ENCODE peak calls at places on chromosomes 13 and 19, in six cellular contexts. S is endodermal cell; Y is ovary; D is SK-N-SH; M is left ventricle myocardium inferior; A is CD8-positive, alpha-beta memory T cell. V is an unnamed sample.
A peak's percentile ranks its signal among the peaks of the same experiment; 100 is the strongest.

GRCh38 chr13:24270639-24271131 is 38.7 kb upstream of the C1QTNF9 start:
- DNase-seq in A (peak; percentile 79), S (peak; percentile 52), M (peak; percentile 65), D (peak; percentile 70), Y (peak; percentile 61), V (peak; percentile 70)

GRCh38 chr19:55206664-55207500 is 2.4 kb downstream of the PTPRH start:
- DNase-seq in Y (peak; percentile 74), M (peak; percentile 75), D (peak; percentile 96), S (peak; percentile 92), A (no peak), V (peak; percentile 72)

GRCh38 chr19:50315773-50316448 is 13.3 kb downstream of the KCNC3 start:
- DNase-seq in A (no peak), S (peak; percentile 92), Y (no peak), M (no peak), D (peak; percentile 84), V (no peak)

GRCh38 chr13:30112602-30113435 is 194.5 kb downstream of the KATNAL1 start:
- DNase-seq in M (peak; percentile 69), Y (peak; percentile 83), D (peak; percentile 82), A (peak; percentile 85), S (peak; percentile 92), V (peak; percentile 78)

GRCh38 chr13:73412933-73413332 is 354.1 kb downstream of the KLF5 start:
- DNase-seq in D (no peak), Y (no peak), A (no peak), M (no peak), S (no peak), V (no peak)

GRCh38 chr13:25207291-25207690 is 35.2 kb upstream of the AMER2 start:
- DNase-seq in A (no peak), M (no peak), Y (no peak), D (no peak), S (no peak), V (no peak)

GRCh38 chr13:99086869-99087129 is 108.9 kb upstream of the DOCK9 start:
- DNase-seq in D (no peak), A (peak; percentile 62), S (no peak), Y (no peak), M (peak; percentile 22), V (no peak)

GRCh38 chr19:38012944-38013343 is 105.9 kb downstream of the SIPA1L3 start:
- DNase-seq in D (no peak), A (peak; percentile 17), M (no peak), Y (no peak), S (peak; percentile 55), V (no peak)

GRCh38 chr19:48398329-48399235 is 5.1 kb downstream of the GRIN2D start:
- DNase-seq in D (peak; percentile 96), Y (peak; percentile 58), S (peak; percentile 99), M (peak; percentile 80), A (peak; percentile 92), V (peak; percentile 77)

GRCh38 chr19:56765107-56765506 is 75.4 kb downstream of the PEG3 start:
- DNase-seq in M (peak; percentile 74), Y (peak; percentile 76), A (no peak), D (peak; percentile 75), S (no peak), V (peak; percentile 55)

GRCh38 chr19:18290250-18291018 is 9.0 kb upstream of the JUND start:
- DNase-seq in M (peak; percentile 32), Y (peak; percentile 56), A (peak; percentile 92), S (peak; percentile 54), D (no peak), V (no peak)

GRCh38 chr13:29810145-29810742 is 40.2 kb downstream of the UBL3 start:
- DNase-seq in S (no peak), A (no peak), D (no peak), M (no peak), Y (no peak), V (no peak)

GRCh38 chr19:40416918-40417713 is 3.9 kb upstream of the PRX start:
- DNase-seq in M (peak; percentile 59), S (peak; percentile 53), Y (no peak), A (no peak), D (no peak), V (no peak)

GRCh38 chr13:72004975-72005374 is 138.0 kb upstream of the DACH1 start:
- DNase-seq in M (no peak), D (no peak), Y (no peak), A (no peak), S (no peak), V (no peak)

GRCh38 chr13:45519473-45519872 is 54.7 kb downstream of the COG3 start:
- DNase-seq in M (no peak), A (no peak), S (no peak), Y (no peak), D (no peak), V (no peak)

GRCh38 chr13:65787087-65787486 is 1443.0 kb downstream of the PCDH9 start:
- DNase-seq in A (no peak), Y (no peak), D (no peak), M (no peak), S (no peak), V (no peak)

GRCh38 chr13:26469602-26470001 is 87.9 kb upstream of the WASF3 start:
- DNase-seq in A (no peak), M (no peak), S (no peak), D (no peak), Y (no peak), V (no peak)

GRCh38 chr13:21573920-21574712 is 29.9 kb downstream of the MICU2 start:
- DNase-seq in A (no peak), M (no peak), S (no peak), D (no peak), Y (no peak), V (no peak)

GRCh38 chr19:7787141-7787540 is 24.1 kb downstream of the CLEC4M start:
- DNase-seq in M (peak; percentile 34), Y (peak; percentile 47), S (peak; percentile 78), D (no peak), A (no peak), V (no peak)

GRCh38 chr19:7788178-7788932 is 25.3 kb downstream of the CLEC4M start:
- DNase-seq in M (no peak), D (no peak), Y (no peak), A (no peak), S (peak; percentile 75), V (no peak)

GRCh38 chr19:7789447-7789846 is 26.4 kb downstream of the CLEC4M start:
- DNase-seq in D (peak; percentile 17), A (no peak), Y (no peak), M (no peak), S (peak; percentile 89), V (no peak)

GRCh38 chr19:7788933-7789323 is 25.9 kb downstream of the CLEC4M start:
- DNase-seq in Y (peak; percentile 31), M (no peak), D (no peak), A (no peak), S (no peak), V (no peak)

GRCh38 chr19:7787602-7788177 is 24.6 kb downstream of the CLEC4M start:
- DNase-seq in D (no peak), Y (no peak), M (no peak), A (no peak), S (no peak), V (no peak)
- H3K27me3 ChIP-seq in D (peaks cover 68% of the 10 kb centered on the region), Y (no peaks in the 10 kb centered on the region), M (peaks cover 94% of the 10 kb centered on the region), A (peaks cover 4% of the 10 kb centered on the region), S (peaks cover 88% of the 10 kb centered on the region), V (no peaks in the 10 kb centered on the region)

DNA sequence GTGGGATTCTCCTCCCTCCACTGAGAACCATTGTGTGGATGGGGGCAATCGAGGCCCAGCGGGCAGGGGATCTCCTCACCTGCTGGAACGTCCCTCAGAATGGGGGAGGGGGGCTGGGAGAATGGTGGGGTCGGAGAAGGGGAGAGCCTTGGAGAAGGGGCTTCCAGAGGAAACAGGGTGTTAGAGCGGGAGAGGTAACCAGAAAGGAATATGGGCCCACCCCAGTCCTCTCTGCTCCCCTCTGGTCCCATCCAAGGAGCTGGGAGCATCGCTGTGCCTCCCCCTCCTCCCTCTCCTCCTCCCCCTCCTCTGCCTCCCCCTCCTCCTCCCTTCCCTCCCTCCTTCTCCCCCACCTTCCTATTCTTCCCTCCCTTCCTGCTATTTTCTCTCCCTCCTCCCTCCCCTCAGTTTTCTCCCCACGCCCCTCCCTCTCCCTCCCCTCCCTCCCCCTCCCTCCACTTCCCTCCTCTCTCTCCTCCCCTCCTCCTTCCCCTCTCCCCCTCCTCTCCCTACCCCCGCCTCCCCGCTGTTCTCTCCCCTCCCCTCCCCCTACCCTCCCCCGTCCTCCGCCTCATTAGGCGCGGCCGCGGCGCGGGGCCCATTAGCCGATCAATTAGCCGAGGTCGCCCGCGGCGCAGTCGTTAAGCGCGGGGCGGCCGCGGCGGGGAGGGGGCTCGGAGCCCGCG is 15.5 kb downstream of the TLE5 start:
- DNase-seq in Y (peak; percentile 87), S (peak; percentile 91), D (peak; percentile 77), M (no peak), A (no peak), V (no peak)
- H3K27me3 ChIP-seq in Y (no peaks in the 10 kb centered on the region), S (no peaks in the 10 kb centered on the region), D (no peaks in the 10 kb centered on the region), M (no peaks in the 10 kb centered on the region), A (no peaks in the 10 kb centered on the region), V (no peaks in the 10 kb centered on the region)

DNA sequence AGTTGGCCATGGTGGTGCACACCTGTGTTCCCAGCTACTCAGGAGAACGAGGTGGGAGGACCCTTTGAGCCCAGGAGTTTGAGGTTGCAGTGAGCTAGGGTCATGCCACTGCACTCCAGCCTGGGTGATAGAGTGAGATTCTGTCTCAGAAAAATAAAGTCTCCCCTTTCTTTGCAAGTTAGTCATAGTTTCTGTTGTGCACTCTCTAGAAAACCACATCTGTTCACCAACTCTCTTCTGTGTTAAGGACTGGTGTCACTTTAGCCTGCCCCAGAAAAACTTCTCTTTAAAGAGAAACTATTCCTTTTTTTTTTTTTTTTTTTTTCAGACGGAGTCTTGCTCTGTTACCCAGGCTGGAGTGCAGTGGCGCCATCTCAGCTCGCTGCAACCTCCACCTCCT is 4.9 kb upstream of the CHST8 start:
- DNase-seq in S (no peak), A (no peak), D (no peak), M (no peak), Y (no peak), V (no peak)
- H3K27me3 ChIP-seq in S (peaks cover 43% of the 10 kb centered on the region), A (no peaks in the 10 kb centered on the region), D (no peaks in the 10 kb centered on the region), M (peaks cover 96% of the 10 kb centered on the region), Y (no peaks in the 10 kb centered on the region), V (no peaks in the 10 kb centered on the region)

DNA sequence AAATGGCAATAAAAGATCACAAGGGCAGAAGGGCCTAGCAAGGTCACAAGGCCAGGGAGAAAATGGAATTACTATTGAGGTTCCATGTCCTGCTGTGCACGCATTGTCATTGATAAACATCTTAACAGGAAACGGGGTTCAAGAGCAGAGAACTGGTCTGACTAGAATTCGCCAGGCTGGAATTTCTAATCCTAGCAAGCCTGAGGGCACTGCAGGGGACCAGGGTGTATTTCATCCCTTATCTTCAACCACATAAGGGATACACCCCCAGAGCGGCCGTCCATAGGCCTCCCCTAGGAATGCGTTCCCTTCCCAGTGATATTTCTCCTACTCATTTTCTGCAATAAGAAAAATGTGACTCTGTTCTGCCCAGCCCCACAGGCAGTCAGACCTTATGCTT is 19.5 kb downstream of the ERICH4 start:
- DNase-seq in S (no peak), M (no peak), D (no peak), Y (no peak), A (no peak), V (no peak)
- H3K27me3 ChIP-seq in S (peaks cover 1% of the 10 kb centered on the region), M (peaks cover 86% of the 10 kb centered on the region), D (peaks cover 84% of the 10 kb centered on the region), Y (no peaks in the 10 kb centered on the region), A (peaks cover 7% of the 10 kb centered on the region), V (no peaks in the 10 kb centered on the region)